ENCODE peak calls at places on chromosomes 16 and 17, in five cellular contexts. N is H9, X is neuronal stem cell, S is trophoblast cell, Y is H1. J is an unnamed sample.

GRCh38 chr17:79997004-79997673 is 38.5 kb downstream of the TBC1D16 start:
- DNase-seq in N (no peak), X (no peak), S (peak; percentile 7), Y (no peak), J (peak; percentile 26)

GRCh38 chr16:47716571-47716970 is 255.4 kb downstream of the PHKB start:
- DNase-seq in N (no peak), X (no peak), S (peak; percentile 34), Y (no peak), J (no peak)

GRCh38 chr16:85663891-85664321 is 24.8 kb downstream of the GINS2 start:
- DNase-seq in N (no peak), X (no peak), S (no peak), Y (no peak), J (no peak)

GRCh38 chr17:27284811-27285415 is 9.0 kb upstream of the WSB1 start:
- DNase-seq in N (no peak), X (no peak), S (no peak), Y (no peak), J (no peak)

GRCh38 chr16:70162041-70162451 is 11.5 kb upstream of the CLEC18C start:
- DNase-seq in N (no peak), X (no peak), S (no peak), Y (no peak), J (peak; percentile 84)

GRCh38 chr16:85579199-85579598 is 33.9 kb upstream of the GSE1 start:
- DNase-seq in N (peak; percentile 84), X (peak; percentile 79), S (no peak), Y (peak; percentile 70), J (no peak)

GRCh38 chr17:8867361-8867981 is at the start of gene PIK3R6:
- DNase-seq in N (peak; percentile 21), X (no peak), S (no peak), Y (no peak), J (no peak)

GRCh38 chr16:58507195-58507962 is 7.4 kb downstream of the NDRG4 start:
- DNase-seq in N (peak; percentile 31), X (no peak), S (no peak), Y (no peak), J (no peak)

GRCh38 chr17:28470266-28471126 is 2.9 kb upstream of the SLC13A2 start:
- DNase-seq in N (no peak), X (no peak), S (no peak), Y (no peak), J (no peak)

GRCh38 chr16:14436410-14436955 is 193.6 kb downstream of the PARN start:
- DNase-seq in N (no peak), X (no peak), S (no peak), Y (no peak), J (no peak)

GRCh38 chr17:45430006-45430737 is 2.5 kb downstream of the ARHGAP27 start:
- DNase-seq in N (peak; percentile 63), X (no peak), S (no peak), Y (no peak), J (no peak)

GRCh38 chr17:61406871-61407210 is 7.2 kb downstream of the TBX2 start:
- DNase-seq in N (peak; percentile 26), X (no peak), S (no peak), Y (no peak), J (no peak)

GRCh38 chr17:14805348-14805747 is 459.8 kb downstream of the PMP22 start:
- DNase-seq in N (no peak), X (peak; percentile 29), S (no peak), Y (no peak), J (no peak)

GRCh38 chr16:8374586-8374985 is 215.7 kb downstream of the TMEM114 start:
- DNase-seq in N (no peak), X (no peak), S (peak; percentile 20), Y (no peak), J (no peak)

GRCh38 chr17:60421273-60422161 is 772 bp upstream of the CHCT1 start:
- DNase-seq in N (peak; percentile 87), X (peak; percentile 68), S (peak; percentile 40), Y (peak; percentile 38), J (peak; percentile 76)

GRCh38 chr17:28643979-28644781 is 778 bp downstream of the BLTP2 start:
- DNase-seq in N (peak; percentile 68), X (peak; percentile 26), S (peak; percentile 61), Y (no peak), J (peak; percentile 77)

GRCh38 chr16:57810197-57811024 is 8.1 kb upstream of the KIFC3 start:
- DNase-seq in N (peak; percentile 86), X (no peak), S (peak; percentile 84), Y (no peak), J (peak; percentile 95)

GRCh38 chr16:57592591-57593003 is 35.8 kb upstream of the ADGRG1 start:
- DNase-seq in N (no peak), X (no peak), S (no peak), Y (no peak), J (no peak)

GRCh38 chr17:12631076-12631475 is 34.6 kb upstream of the MYOCD start:
- DNase-seq in N (no peak), X (no peak), S (no peak), Y (no peak), J (no peak)

GRCh38 chr17:14156689-14157088 is 80.0 kb downstream of the CDRT15 start:
- DNase-seq in N (no peak), X (no peak), S (no peak), Y (no peak), J (peak; percentile 71)

GRCh38 chr16:30368792-30369090 is 1.6 kb downstream of the TBC1D10B start:
- DNase-seq in N (no peak), X (no peak), S (no peak), Y (no peak), J (no peak)

GRCh38 chr16:30370444-30371247 is at the start of gene TBC1D10B:
- DNase-seq in N (peak; percentile 100), X (peak; percentile 100), S (peak; percentile 99), Y (peak; percentile 100), J (peak; percentile 100)

GRCh38 chr16:30369938-30370443 is 303 bp downstream of the TBC1D10B start:
- DNase-seq in N (no peak), X (no peak), S (no peak), Y (no peak), J (no peak)

GRCh38 chr16:30368122-30368791 is 2.0 kb downstream of the TBC1D10B start:
- DNase-seq in N (no peak), X (no peak), S (peak; percentile 21), Y (no peak), J (peak; percentile 72)

GRCh38 chr16:30369091-30369937 is 980 bp downstream of the TBC1D10B start:
- DNase-seq in N (no peak), X (no peak), S (no peak), Y (no peak), J (peak; percentile 37)
- H2BK5ac ChIP-seq in N (no peak overlapping the region), X (peak overlapping the region; percentile 43), S (peak overlapping the region; percentile 15), Y (no peak overlapping the region), J (no peak overlapping the region)

DNA sequence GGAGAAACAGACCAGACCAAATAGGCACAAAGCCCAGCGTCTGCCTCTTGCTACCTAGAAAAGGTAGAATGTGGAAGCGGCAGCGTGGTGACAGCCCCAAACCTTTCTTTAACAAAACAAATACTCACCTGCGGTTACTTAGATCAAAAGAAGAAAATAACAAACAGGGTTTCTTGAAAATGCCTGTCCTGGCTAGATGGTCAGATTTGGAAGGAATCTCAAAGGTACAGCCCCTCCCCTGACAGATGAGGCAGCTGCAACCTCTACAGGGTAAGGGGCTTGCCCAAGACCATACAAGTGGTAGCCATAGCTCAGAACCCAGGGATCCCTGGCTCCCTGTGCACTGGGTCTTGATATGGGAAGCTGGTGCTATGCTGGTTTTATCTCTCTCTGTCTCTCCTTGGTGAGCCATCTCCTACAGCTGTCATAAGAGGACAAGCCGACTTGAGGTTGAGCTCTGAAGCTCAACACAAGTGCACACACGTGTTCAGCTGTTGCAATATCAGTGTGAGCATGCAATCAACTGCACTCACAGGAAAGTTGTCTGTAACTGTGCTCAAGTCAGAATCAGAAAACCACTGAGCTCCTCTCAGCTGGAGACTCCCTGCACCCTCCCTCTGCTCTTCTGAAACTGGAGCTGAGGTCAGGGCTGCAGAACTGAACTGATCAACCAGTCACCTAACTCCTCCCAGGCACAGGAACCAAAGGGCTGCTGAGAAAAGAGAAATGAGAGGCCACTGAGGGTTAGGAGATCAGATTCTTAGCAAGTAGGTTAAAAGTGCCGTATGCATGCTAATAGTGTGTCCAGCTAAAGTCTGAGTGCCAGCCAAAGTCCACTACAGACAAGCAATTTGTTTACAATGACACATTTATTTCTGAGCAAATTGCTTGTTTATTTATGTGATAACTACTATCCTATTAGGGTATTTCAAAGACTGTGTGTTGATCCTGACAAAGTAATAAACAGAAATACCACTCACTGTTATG is 6.1 kb upstream of the RNF157 start:
- DNase-seq in N (no peak), X (no peak), S (no peak), Y (no peak), J (peak; percentile 81)
- H3K27me3 ChIP-seq in N (peaks cover 4% of the 10 kb centered on the region), X (peaks cover 2% of the 10 kb centered on the region), S (no peaks in the 10 kb centered on the region), Y (peaks cover 13% of the 10 kb centered on the region), J (peaks cover 31% of the 10 kb centered on the region)

GRCh38 chr16:84244728-84245127 is 4.9 kb upstream of the KCNG4 start:
- DNase-seq in N (no peak), X (no peak), S (no peak), Y (no peak), J (no peak)

GRCh38 chr16:84246679-84247077 is 6.9 kb upstream of the KCNG4 start:
- DNase-seq in N (no peak), X (no peak), S (no peak), Y (no peak), J (no peak)

GRCh38 chr16:84241778-84242177 is 2.0 kb upstream of the KCNG4 start:
- DNase-seq in N (no peak), X (no peak), S (no peak), Y (no peak), J (no peak)

GRCh38 chr16:84245933-84246678 is 6.3 kb upstream of the KCNG4 start:
- DNase-seq in N (no peak), X (no peak), S (no peak), Y (no peak), J (no peak)

GRCh38 chr16:84243732-84244131 is 3.9 kb upstream of the KCNG4 start:
- DNase-seq in N (no peak), X (no peak), S (no peak), Y (no peak), J (no peak)
- H2BK12ac ChIP-seq in N (no peak overlapping the region), X (no peak overlapping the region), S (no peak overlapping the region), Y (no peak overlapping the region), J (no peak overlapping the region)

DNA sequence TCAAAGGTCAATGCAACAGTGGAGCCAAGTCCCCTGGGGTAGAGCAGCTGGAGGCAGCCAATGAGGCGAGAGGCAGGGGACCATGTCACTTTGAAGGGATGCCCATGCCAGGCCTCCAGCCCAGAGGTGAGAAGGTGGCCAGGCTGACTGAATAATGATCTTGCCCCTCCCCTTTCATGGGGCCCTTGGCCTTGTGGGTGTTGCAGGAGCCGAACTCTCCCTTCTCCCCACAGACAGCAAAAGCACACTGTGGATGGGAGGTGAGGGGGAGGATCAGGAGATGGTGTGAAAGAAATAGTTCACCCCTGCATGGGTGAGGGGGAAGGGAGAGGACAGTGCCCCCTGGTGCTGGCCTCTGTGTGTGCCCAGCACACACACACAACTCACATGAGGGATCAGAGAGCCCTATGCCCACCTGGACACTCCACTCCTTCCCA is 15.8 kb upstream of the TBX21 start:
- DNase-seq in N (no peak), X (no peak), S (no peak), Y (no peak), J (no peak)
- H2BK5ac ChIP-seq in N (no peak overlapping the region), X (no peak overlapping the region), S (no peak overlapping the region), Y (peak overlapping the region; percentile 48), J (no peak overlapping the region)

DNA sequence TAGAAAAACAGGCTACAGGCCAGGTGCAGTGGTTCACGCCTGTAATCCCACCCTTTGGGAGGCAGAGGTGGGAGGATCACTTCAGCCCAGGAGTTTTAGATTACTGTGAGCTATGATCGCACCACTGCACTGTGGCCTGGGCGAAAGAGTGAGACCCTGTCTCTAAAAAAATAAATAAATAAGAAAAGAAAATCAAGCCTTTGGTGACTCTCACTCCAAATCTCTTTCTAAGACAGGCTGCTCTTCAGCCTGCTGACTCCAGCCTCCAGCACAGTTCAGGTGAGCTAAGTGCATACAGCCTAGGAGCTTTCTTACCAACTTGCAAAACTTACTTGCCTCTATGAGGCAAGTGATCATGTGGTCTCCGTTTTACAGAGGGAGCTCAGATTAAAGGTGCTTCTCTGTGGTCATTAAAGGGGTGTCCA is 1.1 kb downstream of the ABCC3 start:
- DNase-seq in N (no peak), X (no peak), S (no peak), Y (no peak), J (no peak)
- H3K27me3 ChIP-seq in N (peaks cover 23% of the 10 kb centered on the region), X (peaks cover 54% of the 10 kb centered on the region), S (peaks cover 33% of the 10 kb centered on the region), Y (peaks cover 44% of the 10 kb centered on the region), J (no peaks in the 10 kb centered on the region)

J was measured in mesenchymal stem cell.